ENCODE peak calls at places on chromosomes 2 and 18, in five cellular contexts. One of them, this sample, is unnamed.

GRCh38 chr2:154914606-154915005 is 216.1 kb downstream of the KCNJ3 start:
- DNase-seq in tibial artery: no peak
- DNase-seq in HCT116: no peak
- DNase-seq in colonic mucosa: no peak
- DNase-seq in mammary epithelial cell: no peak
- DNase-seq in this sample: no peak

GRCh38 chr18:37235583-37235982 is 330.0 kb downstream of the CELF4 start:
- DNase-seq in tibial artery: no peak
- DNase-seq in HCT116: no peak
- DNase-seq in colonic mucosa: no peak
- DNase-seq in mammary epithelial cell: no peak
- DNase-seq in this sample: no peak

GRCh38 chr2:10571057-10571456 is 118.7 kb downstream of the NOL10 start:
- DNase-seq in tibial artery: no peak
- DNase-seq in HCT116: no peak
- DNase-seq in colonic mucosa: no peak
- DNase-seq in mammary epithelial cell: no peak
- DNase-seq in this sample: no peak

GRCh38 chr2:7803515-7803914 is 878.3 kb upstream of the ID2 start:
- DNase-seq in tibial artery: no peak
- DNase-seq in HCT116: no peak
- DNase-seq in colonic mucosa: no peak
- DNase-seq in mammary epithelial cell: no peak
- DNase-seq in this sample: no peak

GRCh38 chr2:19876751-19877150 is 25.0 kb downstream of the TTC32 start:
- DNase-seq in tibial artery: no peak
- DNase-seq in HCT116: no peak
- DNase-seq in colonic mucosa: no peak
- DNase-seq in mammary epithelial cell: no peak
- DNase-seq in this sample: no peak

GRCh38 chr2:66532972-66533868 is 98.3 kb downstream of the MEIS1 start:
- DNase-seq in tibial artery: no peak
- DNase-seq in HCT116: no peak
- DNase-seq in colonic mucosa: no peak
- DNase-seq in mammary epithelial cell: no peak
- DNase-seq in this sample: no peak

GRCh38 chr2:71923887-71924533 is 223.7 kb downstream of the CYP26B1 start:
- DNase-seq in tibial artery: peak
- DNase-seq in HCT116: peak
- DNase-seq in colonic mucosa: peak
- DNase-seq in mammary epithelial cell: peak
- DNase-seq in this sample: peak

GRCh38 chr2:46413111-46413510 is 66.3 kb upstream of the TMEM247 start:
- DNase-seq in tibial artery: no peak
- DNase-seq in HCT116: no peak
- DNase-seq in colonic mucosa: no peak
- DNase-seq in mammary epithelial cell: no peak
- DNase-seq in this sample: no peak

GRCh38 chr2:144358979-144359541 is 160.9 kb downstream of the ZEB2 start:
- DNase-seq in tibial artery: no peak
- DNase-seq in HCT116: no peak
- DNase-seq in colonic mucosa: no peak
- DNase-seq in mammary epithelial cell: peak
- DNase-seq in this sample: peak

GRCh38 chr2:67399831-67400489 is 2.8 kb downstream of the ETAA1 start:
- DNase-seq in tibial artery: no peak
- DNase-seq in HCT116: no peak
- DNase-seq in colonic mucosa: no peak
- DNase-seq in mammary epithelial cell: peak
- DNase-seq in this sample: peak

GRCh38 chr2:20490300-20491181 is 43.7 kb downstream of the RHOB start:
- DNase-seq in tibial artery: peak
- DNase-seq in HCT116: no peak
- DNase-seq in colonic mucosa: no peak
- DNase-seq in mammary epithelial cell: peak
- DNase-seq in this sample: peak

GRCh38 chr2:72116081-72116533 is 31.6 kb downstream of the CYP26B1 start:
- DNase-seq in tibial artery: no peak
- DNase-seq in HCT116: no peak
- DNase-seq in colonic mucosa: peak
- DNase-seq in mammary epithelial cell: no peak
- DNase-seq in this sample: peak

GRCh38 chr2:28639836-28640235 is 111.8 kb upstream of the PPP1CB start:
- DNase-seq in tibial artery: no peak
- DNase-seq in HCT116: no peak
- DNase-seq in colonic mucosa: peak
- DNase-seq in mammary epithelial cell: peak
- DNase-seq in this sample: no peak
- H3K27ac ChIP-seq in tibial artery: peak
- H3K27ac ChIP-seq in HCT116: no peak
- H3K27ac ChIP-seq in colonic mucosa: peak
- H3K27ac ChIP-seq in mammary epithelial cell: no peak
- H3K27ac ChIP-seq in this sample: no peak

GRCh38 chr18:9608298-9608697 is 6.1 kb downstream of the PPP4R1 start:
- DNase-seq in tibial artery: no peak
- DNase-seq in HCT116: no peak
- DNase-seq in colonic mucosa: no peak
- DNase-seq in mammary epithelial cell: no peak
- DNase-seq in this sample: peak

GRCh38 chr18:9609190-9609589 is 5.2 kb downstream of the PPP4R1 start:
- DNase-seq in tibial artery: no peak
- DNase-seq in HCT116: no peak
- DNase-seq in colonic mucosa: no peak
- DNase-seq in mammary epithelial cell: peak
- DNase-seq in this sample: no peak

GRCh38 chr18:9612215-9612830 is 2.0 kb downstream of the PPP4R1 start:
- DNase-seq in tibial artery: no peak
- DNase-seq in HCT116: peak
- DNase-seq in colonic mucosa: peak
- DNase-seq in mammary epithelial cell: peak
- DNase-seq in this sample: peak

GRCh38 chr18:9606039-9606438 is 8.3 kb downstream of the PPP4R1 start:
- DNase-seq in tibial artery: no peak
- DNase-seq in HCT116: no peak
- DNase-seq in colonic mucosa: no peak
- DNase-seq in mammary epithelial cell: no peak
- DNase-seq in this sample: no peak

GRCh38 chr18:9608728-9609127 is 5.6 kb downstream of the PPP4R1 start:
- DNase-seq in tibial artery: no peak
- DNase-seq in HCT116: no peak
- DNase-seq in colonic mucosa: no peak
- DNase-seq in mammary epithelial cell: no peak
- DNase-seq in this sample: no peak
- H3K27ac ChIP-seq in tibial artery: no peak
- H3K27ac ChIP-seq in HCT116: no peak
- H3K27ac ChIP-seq in colonic mucosa: no peak
- H3K27ac ChIP-seq in mammary epithelial cell: peak
- H3K27ac ChIP-seq in this sample: peak

GRCh38 chr2:174796319-174796771 is 32.1 kb upstream of the CHRNA1 start:
- DNase-seq in tibial artery: no peak
- DNase-seq in HCT116: no peak
- DNase-seq in colonic mucosa: no peak
- DNase-seq in mammary epithelial cell: no peak
- DNase-seq in this sample: peak

GRCh38 chr2:174802459-174802858 is 38.2 kb upstream of the CHRNA1 start:
- DNase-seq in tibial artery: no peak
- DNase-seq in HCT116: no peak
- DNase-seq in colonic mucosa: no peak
- DNase-seq in mammary epithelial cell: no peak
- DNase-seq in this sample: peak

GRCh38 chr2:174797792-174798276 is 33.6 kb upstream of the CHRNA1 start:
- DNase-seq in tibial artery: no peak
- DNase-seq in HCT116: no peak
- DNase-seq in colonic mucosa: no peak
- DNase-seq in mammary epithelial cell: no peak
- DNase-seq in this sample: peak

GRCh38 chr2:174800436-174801195 is 36.3 kb upstream of the CHRNA1 start:
- DNase-seq in tibial artery: no peak
- DNase-seq in HCT116: no peak
- DNase-seq in colonic mucosa: no peak
- DNase-seq in mammary epithelial cell: no peak
- DNase-seq in this sample: no peak

DNA sequence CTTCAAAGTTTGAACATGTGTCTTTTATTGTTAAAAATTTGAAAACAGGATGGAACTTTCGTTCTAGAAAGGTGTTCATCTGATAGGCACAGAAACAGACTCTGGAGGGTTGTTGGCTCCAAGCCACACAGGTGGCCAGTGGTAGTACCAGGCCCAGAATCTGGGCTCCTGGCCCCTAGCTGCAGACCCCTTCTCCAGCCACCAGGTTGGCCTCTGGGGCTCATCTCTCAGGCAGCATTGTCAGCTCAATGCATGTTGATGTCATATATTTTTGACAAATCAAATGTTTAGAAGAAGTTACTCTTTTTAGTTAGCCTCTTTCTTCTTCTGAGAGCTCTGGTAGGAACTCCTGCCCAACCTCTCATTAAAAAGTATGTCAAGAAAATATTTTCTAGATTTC is 34.5 kb upstream of the CHRNA1 start:
- DNase-seq in tibial artery: no peak
- DNase-seq in HCT116: no peak
- DNase-seq in colonic mucosa: no peak
- DNase-seq in mammary epithelial cell: no peak
- DNase-seq in this sample: no peak
- H3K27ac ChIP-seq in tibial artery: no peak
- H3K27ac ChIP-seq in HCT116: no peak
- H3K27ac ChIP-seq in colonic mucosa: no peak
- H3K27ac ChIP-seq in mammary epithelial cell: no peak
- H3K27ac ChIP-seq in this sample: peak

GRCh38 chr18:9925369-9925768 is 11.6 kb downstream of the VAPA start:
- DNase-seq in tibial artery: no peak
- DNase-seq in HCT116: no peak
- DNase-seq in colonic mucosa: no peak
- DNase-seq in mammary epithelial cell: no peak
- DNase-seq in this sample: peak

GRCh38 chr18:9926977-9927376 is 13.2 kb downstream of the VAPA start:
- DNase-seq in tibial artery: no peak
- DNase-seq in HCT116: no peak
- DNase-seq in colonic mucosa: no peak
- DNase-seq in mammary epithelial cell: no peak
- DNase-seq in this sample: no peak

GRCh38 chr18:9926223-9926894 is 12.5 kb downstream of the VAPA start:
- DNase-seq in tibial artery: no peak
- DNase-seq in HCT116: no peak
- DNase-seq in colonic mucosa: no peak
- DNase-seq in mammary epithelial cell: no peak
- DNase-seq in this sample: no peak

GRCh38 chr18:9924371-9924943 is 10.6 kb downstream of the VAPA start:
- DNase-seq in tibial artery: no peak
- DNase-seq in HCT116: no peak
- DNase-seq in colonic mucosa: no peak
- DNase-seq in mammary epithelial cell: no peak
- DNase-seq in this sample: no peak

GRCh38 chr18:9925795-9926194 is 12.0 kb downstream of the VAPA start:
- DNase-seq in tibial artery: no peak
- DNase-seq in HCT116: no peak
- DNase-seq in colonic mucosa: no peak
- DNase-seq in mammary epithelial cell: no peak
- DNase-seq in this sample: no peak
- H3K27ac ChIP-seq in tibial artery: peak
- H3K27ac ChIP-seq in HCT116: no peak
- H3K27ac ChIP-seq in colonic mucosa: no peak
- H3K27ac ChIP-seq in mammary epithelial cell: peak
- H3K27ac ChIP-seq in this sample: peak

GRCh38 chr2:173991857-173992588 is 26.9 kb upstream of the SP3 start:
- DNase-seq in tibial artery: peak
- DNase-seq in HCT116: no peak
- DNase-seq in colonic mucosa: peak
- DNase-seq in mammary epithelial cell: peak
- DNase-seq in this sample: peak
- H3K27ac ChIP-seq in tibial artery: peak
- H3K27ac ChIP-seq in HCT116: no peak
- H3K27ac ChIP-seq in colonic mucosa: peak
- H3K27ac ChIP-seq in mammary epithelial cell: no peak
- H3K27ac ChIP-seq in this sample: peak

GRCh38 chr2:120586507-120587283 is 149.0 kb upstream of the GLI2 start:
- DNase-seq in tibial artery: no peak
- DNase-seq in HCT116: no peak
- DNase-seq in colonic mucosa: no peak
- DNase-seq in mammary epithelial cell: no peak
- DNase-seq in this sample: no peak

GRCh38 chr2:120589782-120590608 is 145.7 kb upstream of the GLI2 start:
- DNase-seq in tibial artery: no peak
- DNase-seq in HCT116: no peak
- DNase-seq in colonic mucosa: no peak
- DNase-seq in mammary epithelial cell: peak
- DNase-seq in this sample: peak

GRCh38 chr2:120590841-120591240 is 144.8 kb upstream of the GLI2 start:
- DNase-seq in tibial artery: no peak
- DNase-seq in HCT116: no peak
- DNase-seq in colonic mucosa: no peak
- DNase-seq in mammary epithelial cell: no peak
- DNase-seq in this sample: no peak

GRCh38 chr2:120587997-120588336 is 147.7 kb upstream of the GLI2 start:
- DNase-seq in tibial artery: no peak
- DNase-seq in HCT116: no peak
- DNase-seq in colonic mucosa: no peak
- DNase-seq in mammary epithelial cell: no peak
- DNase-seq in this sample: no peak

DNA sequence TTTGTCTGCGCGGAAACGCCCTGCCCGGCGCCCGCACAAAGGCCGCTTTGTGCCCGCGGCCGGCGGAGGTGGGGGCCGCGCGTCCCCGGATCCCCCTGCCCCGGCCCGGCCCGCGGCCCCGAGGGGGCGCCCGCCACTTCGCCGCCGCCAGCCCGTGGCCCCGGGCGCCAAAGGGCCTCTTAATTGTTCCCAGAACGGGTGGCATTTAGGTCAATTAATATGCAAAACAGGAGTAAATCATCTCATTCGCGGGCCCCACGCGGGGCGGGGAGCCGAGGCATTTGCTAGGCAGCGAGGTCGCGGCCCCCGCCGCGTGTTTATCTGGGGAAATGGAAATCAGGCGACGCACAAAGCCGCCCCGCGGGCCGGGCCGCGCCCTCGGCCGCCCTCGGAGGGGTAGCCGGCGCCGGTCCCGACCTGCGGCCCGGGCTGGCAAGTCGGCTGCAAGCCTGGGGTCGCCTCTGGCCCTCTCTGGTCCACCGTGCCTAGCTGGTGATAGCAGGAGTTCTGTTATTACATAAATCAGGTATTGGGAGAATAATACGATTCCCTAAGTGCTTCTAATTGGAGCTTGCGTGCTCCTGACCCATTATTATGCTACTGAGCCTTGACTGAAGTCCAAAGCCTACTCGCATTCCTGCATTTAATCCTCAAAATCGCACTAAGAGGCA is 148.2 kb upstream of the GLI2 start:
- DNase-seq in tibial artery: no peak
- DNase-seq in HCT116: no peak
- DNase-seq in colonic mucosa: no peak
- DNase-seq in mammary epithelial cell: no peak
- DNase-seq in this sample: no peak
- H3K27ac ChIP-seq in tibial artery: no peak
- H3K27ac ChIP-seq in HCT116: no peak
- H3K27ac ChIP-seq in colonic mucosa: no peak
- H3K27ac ChIP-seq in mammary epithelial cell: no peak
- H3K27ac ChIP-seq in this sample: no peak

GRCh38 chr2:102335871-102336366 is 19.7 kb upstream of the IL18R1 start:
- DNase-seq in tibial artery: no peak
- DNase-seq in HCT116: no peak
- DNase-seq in colonic mucosa: no peak
- DNase-seq in mammary epithelial cell: no peak
- DNase-seq in this sample: no peak
- H3K27ac ChIP-seq in tibial artery: no peak
- H3K27ac ChIP-seq in HCT116: no peak
- H3K27ac ChIP-seq in colonic mucosa: no peak
- H3K27ac ChIP-seq in mammary epithelial cell: no peak
- H3K27ac ChIP-seq in this sample: no peak